ENCODE peak calls at places on chromosomes 5 and 9, in five cellular contexts. J, Q, T, P and E are unnamed samples.

GRCh38 chr9:72383978-72384709 is 19.1 kb upstream of the ZFAND5 start:
- DNase-seq in J (no peak), Q (peak; percentile 81), T (no peak), P (peak; percentile 22), E (no peak)

GRCh38 chr5:119322312-119322947 is 33.4 kb upstream of the TNFAIP8 start:
- DNase-seq in J (no peak), Q (no peak), T (no peak), P (no peak), E (no peak)

GRCh38 chr9:128558431-128559310 is 6.3 kb downstream of the SPTAN1 start:
- DNase-seq in J (peak; percentile 44), Q (peak; percentile 92), T (peak; percentile 86), P (peak; percentile 47), E (peak; percentile 91)

GRCh38 chr5:138459311-138459710 is 6.0 kb upstream of the EGR1 start:
- DNase-seq in J (no peak), Q (no peak), T (no peak), P (no peak), E (no peak)

GRCh38 chr5:146185161-146185560 is 2.7 kb upstream of the LARS1 start:
- DNase-seq in J (no peak), Q (no peak), T (no peak), P (no peak), E (no peak)

GRCh38 chr9:94937214-94937903 is 210.9 kb downstream of the AOPEP start:
- DNase-seq in J (no peak), Q (peak; percentile 96), T (no peak), P (peak; percentile 86), E (no peak)

GRCh38 chr9:96491079-96491879 is 41.3 kb downstream of the HABP4 start:
- DNase-seq in J (peak; percentile 35), Q (peak; percentile 79), T (no peak), P (no peak), E (no peak)

GRCh38 chr9:8366161-8366926 is 566.8 kb upstream of the DMAC1 start:
- DNase-seq in J (no peak), Q (peak; percentile 38), T (no peak), P (peak; percentile 10), E (no peak)

GRCh38 chr5:138574744-138575193 is 432 bp downstream of the HSPA9 start:
- DNase-seq in J (no peak), Q (no peak), T (no peak), P (no peak), E (no peak)

GRCh38 chr5:135386886-135387628 is 12.0 kb downstream of the MACROH2A1 start:
- DNase-seq in J (peak; percentile 62), Q (peak; percentile 95), T (no peak), P (peak; percentile 88), E (no peak)

GRCh38 chr5:148957591-148958202 is 105.2 kb downstream of the SH3TC2 start:
- DNase-seq in J (no peak), Q (peak; percentile 49), T (no peak), P (peak; percentile 30), E (peak; percentile 73)

GRCh38 chr9:94783121-94783664 is 56.7 kb downstream of the AOPEP start:
- DNase-seq in J (peak; percentile 69), Q (peak; percentile 89), T (peak; percentile 82), P (peak; percentile 100), E (peak; percentile 95)

GRCh38 chr5:10307206-10308148 is at the start of gene CMBL:
- DNase-seq in J (peak; percentile 46), Q (peak; percentile 68), T (peak; percentile 68), P (peak; percentile 64), E (peak; percentile 39)

GRCh38 chr9:124743686-124744348 is 27.3 kb downstream of the NR6A1 start:
- DNase-seq in J (no peak), Q (peak; percentile 28), T (no peak), P (no peak), E (no peak)

GRCh38 chr9:86600977-86601376 is 246.8 kb upstream of the TUT7 start:
- DNase-seq in J (no peak), Q (no peak), T (no peak), P (no peak), E (no peak)

GRCh38 chr9:138077898-138078540 is 200.4 kb downstream of the CACNA1B start:
- DNase-seq in J (no peak), Q (no peak), T (no peak), P (no peak), E (no peak)

GRCh38 chr9:132572921-132573320 is 9.5 kb upstream of the BARHL1 start:
- DNase-seq in J (no peak), Q (no peak), T (no peak), P (peak; percentile 20), E (peak; percentile 51)

GRCh38 chr9:37951671-37952579 is 48.0 kb upstream of the SLC25A51 start:
- DNase-seq in J (no peak), Q (no peak), T (no peak), P (peak; percentile 51), E (no peak)

GRCh38 chr5:177552839-177553455 is 1.4 kb downstream of the FAM193B start:
- DNase-seq in J (no peak), Q (peak; percentile 17), T (no peak), P (no peak), E (peak; percentile 41)

GRCh38 chr9:68472119-68472518 is 68.6 kb downstream of the TMEM252 start:
- DNase-seq in J (no peak), Q (no peak), T (no peak), P (no peak), E (no peak)

DNA sequence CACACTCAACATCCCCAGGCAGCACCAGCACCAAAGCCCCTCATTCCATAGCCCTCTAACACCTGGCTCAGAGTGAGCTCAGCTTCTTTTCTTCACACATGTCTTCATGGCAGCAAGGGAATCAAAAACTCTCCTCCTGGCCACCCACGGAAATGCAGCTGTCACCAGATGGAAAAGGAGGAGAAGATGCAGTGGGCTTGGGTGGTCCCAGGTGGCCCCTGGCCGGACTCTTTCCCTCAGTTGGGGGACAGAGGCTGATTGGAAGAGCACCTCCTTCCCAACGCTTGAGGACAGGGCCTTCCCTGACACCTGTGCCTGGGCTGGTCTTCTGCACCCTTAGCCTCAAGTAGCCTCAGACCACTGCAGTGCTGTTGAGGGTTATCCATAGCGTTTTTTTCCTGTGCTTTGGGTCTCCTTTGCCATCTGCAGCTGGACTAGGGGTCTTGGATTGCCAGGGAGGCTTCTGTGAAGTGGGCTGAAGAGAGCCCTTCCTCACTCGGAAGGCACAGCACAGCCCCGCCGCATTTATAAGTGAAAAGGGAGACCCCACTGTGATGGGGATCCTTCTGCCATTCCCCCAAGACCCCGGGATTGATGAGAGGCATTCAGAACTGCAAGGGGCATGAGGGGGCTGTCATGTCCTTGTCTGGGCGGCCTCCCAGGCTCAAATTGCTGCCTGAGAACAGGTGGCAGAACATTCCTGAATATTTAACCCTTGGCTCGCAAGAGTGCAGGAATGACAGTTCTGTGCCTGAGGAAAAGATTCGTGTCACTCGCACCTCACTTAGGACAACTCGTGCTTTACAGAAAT is 200.0 kb downstream of the AUH start:
- DNase-seq in J (no peak), Q (no peak), T (no peak), P (no peak), E (no peak)
- TF ChIP-seq CTCF in J (peak; percentile 10), Q (no peak), T (no peak), P (no peak), E (no peak)

GRCh38 chr9:109408759-109409462 is 88.1 kb upstream of the EPB41L4B start:
- DNase-seq in J (no peak), Q (no peak), T (no peak), P (no peak), E (no peak)

GRCh38 chr9:109411818-109412352 is 86.2 kb downstream of the PTPN3 start:
- DNase-seq in J (no peak), Q (peak; percentile 81), T (no peak), P (peak; percentile 35), E (peak; percentile 14)

GRCh38 chr9:109409998-109410397 is 88.1 kb downstream of the PTPN3 start:
- DNase-seq in J (no peak), Q (no peak), T (no peak), P (peak; percentile 18), E (peak; percentile 35)

GRCh38 chr9:109414125-109414785 is 83.9 kb downstream of the PTPN3 start:
- DNase-seq in J (no peak), Q (no peak), T (no peak), P (no peak), E (no peak)

DNA sequence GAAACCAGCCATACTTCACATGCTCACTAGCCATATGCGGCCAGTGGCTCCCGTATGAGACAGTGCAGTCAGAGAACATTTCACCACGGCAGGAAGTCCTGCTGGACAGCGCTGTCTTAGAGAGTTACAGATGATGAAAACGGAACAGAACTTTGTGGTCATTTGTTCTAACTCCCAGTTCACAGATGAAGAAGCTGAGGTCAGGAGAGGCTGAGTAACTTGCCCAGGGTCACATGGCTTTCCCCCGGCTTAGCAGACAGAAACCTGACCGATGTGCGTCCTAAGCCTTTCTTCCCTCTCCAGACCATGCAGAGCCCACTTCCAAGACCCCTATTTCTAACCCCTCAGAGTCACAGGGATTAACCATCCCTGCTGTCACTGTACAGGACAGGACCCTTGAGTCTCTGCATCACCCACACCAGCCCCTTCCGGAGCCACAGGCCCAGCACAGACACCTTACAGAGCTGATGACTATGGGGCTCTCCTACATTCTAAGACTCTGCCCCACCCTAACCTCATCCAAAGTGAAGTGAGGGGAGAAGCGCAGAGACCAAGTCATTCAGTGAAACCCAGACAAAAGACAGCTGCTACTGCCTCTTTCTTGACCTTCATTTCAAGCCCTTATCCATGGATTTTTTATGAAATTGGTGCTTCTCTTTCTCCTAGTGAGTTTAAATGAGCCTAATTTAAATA is 86.9 kb downstream of the PTPN3 start:
- DNase-seq in J (no peak), Q (no peak), T (no peak), P (no peak), E (no peak)
- H3K4me3 ChIP-seq in J (no peak overlapping the region), Q (no peak overlapping the region), T (no peak overlapping the region), P (no peak overlapping the region), E (no peak overlapping the region)

GRCh38 chr5:141876628-141877477 is 1.4 kb downstream of the PCDH1 start:
- DNase-seq in J (no peak), Q (no peak), T (peak; percentile 66), P (peak; percentile 17), E (no peak)
- H3K4me1 ChIP-seq in J (peaks cover 55% of the 10 kb centered on the region), Q (peaks cover 5% of the 10 kb centered on the region), T (peaks cover 20% of the 10 kb centered on the region), P (peaks cover 16% of the 10 kb centered on the region), E (peaks cover 20% of the 10 kb centered on the region)

GRCh38 chr9:113359385-113359784 is 10.0 kb downstream of the BSPRY start:
- DNase-seq in J (no peak), Q (no peak), T (peak; percentile 76), P (no peak), E (no peak)

GRCh38 chr9:113356686-113357292 is 7.4 kb downstream of the BSPRY start:
- DNase-seq in J (no peak), Q (no peak), T (no peak), P (no peak), E (no peak)

GRCh38 chr9:113352411-113352810 is 3.1 kb downstream of the BSPRY start:
- DNase-seq in J (no peak), Q (no peak), T (no peak), P (no peak), E (no peak)

GRCh38 chr9:113352006-113352405 is 2.7 kb downstream of the BSPRY start:
- DNase-seq in J (no peak), Q (no peak), T (no peak), P (no peak), E (no peak)

DNA sequence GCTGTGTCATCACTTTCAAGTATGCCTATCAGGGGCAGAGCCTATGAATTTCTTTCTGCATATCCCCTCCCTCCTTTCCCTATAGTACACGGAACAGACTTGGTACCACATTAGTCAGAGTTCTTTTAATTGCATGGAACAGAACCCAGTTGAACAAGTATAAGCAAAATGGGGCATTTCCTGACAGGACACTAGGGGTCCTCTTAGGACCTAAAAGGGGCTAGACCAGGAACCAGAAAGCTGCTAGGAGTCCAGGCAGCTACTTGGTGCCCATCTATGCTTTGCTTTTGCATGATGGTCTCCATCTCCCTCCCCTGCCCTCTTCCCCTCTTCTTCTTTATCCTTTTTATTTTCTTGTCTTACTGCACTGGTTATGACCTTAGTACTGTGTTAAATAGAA is 5.9 kb downstream of the BSPRY start:
- DNase-seq in J (no peak), Q (peak; percentile 27), T (no peak), P (peak; percentile 50), E (no peak)
- TF ChIP-seq CTCF in J (peak; percentile 28), Q (peak; percentile 30), T (no peak), P (peak; percentile 14), E (peak; percentile 49)